ENCODE peak calls at places on chromosome 12, in four cellular contexts. One of them, this sample, is unnamed.

GRCh38 chr12:65574867-65575266 is 249.4 kb upstream of the HMGA2 start:
- DNase-seq in lung: no peak
- DNase-seq in sigmoid colon: no peak
- DNase-seq in AG09319: no peak
- DNase-seq in this sample: no peak

GRCh38 chr12:28742791-28743190 is 406.3 kb upstream of the FAR2 start:
- DNase-seq in lung: no peak
- DNase-seq in AG09319: no peak
- DNase-seq in sigmoid colon: no peak
- DNase-seq in this sample: no peak

GRCh38 chr12:123713398-123714301 is 1.5 kb downstream of the ATP6V0A2 start:
- DNase-seq in lung: no peak
- DNase-seq in AG09319: no peak
- DNase-seq in sigmoid colon: no peak
- DNase-seq in this sample: no peak

GRCh38 chr12:96083020-96083489 is 47.7 kb upstream of the LTA4H start:
- DNase-seq in AG09319: no peak
- DNase-seq in sigmoid colon: no peak
- DNase-seq in lung: no peak
- DNase-seq in this sample: peak; percentile 16

GRCh38 chr12:34354239-34355200 is 332.2 kb downstream of the ALG10 start:
- DNase-seq in sigmoid colon: no peak
- DNase-seq in AG09319: no peak
- DNase-seq in lung: no peak
- DNase-seq in this sample: no peak

GRCh38 chr12:121277367-121277744 is 19.2 kb downstream of the CAMKK2 start:
- DNase-seq in AG09319: no peak
- DNase-seq in lung: no peak
- DNase-seq in sigmoid colon: no peak
- DNase-seq in this sample: no peak

GRCh38 chr12:81679614-81680013 is 79.5 kb downstream of the PPFIA2 start:
- DNase-seq in sigmoid colon: no peak
- DNase-seq in lung: no peak
- DNase-seq in AG09319: no peak
- DNase-seq in this sample: no peak

GRCh38 chr12:110906088-110906487 is 14.3 kb downstream of the MYL2 start:
- DNase-seq in lung: no peak
- DNase-seq in AG09319: no peak
- DNase-seq in sigmoid colon: no peak
- DNase-seq in this sample: no peak

GRCh38 chr12:99680276-99680675 is 32.7 kb downstream of the GARIN6 start:
- DNase-seq in lung: no peak
- DNase-seq in AG09319: no peak
- DNase-seq in sigmoid colon: no peak
- DNase-seq in this sample: no peak

GRCh38 chr12:92404921-92405320 is 259.3 kb upstream of the BTG1 start:
- DNase-seq in sigmoid colon: no peak
- DNase-seq in AG09319: no peak
- DNase-seq in lung: no peak
- DNase-seq in this sample: no peak

GRCh38 chr12:114405449-114406271 is at the start of gene TBX5:
- DNase-seq in lung: no peak
- DNase-seq in AG09319: no peak
- DNase-seq in sigmoid colon: no peak
- DNase-seq in this sample: no peak

GRCh38 chr12:46332260-46332659 is 40.3 kb downstream of the SLC38A2 start:
- DNase-seq in AG09319: no peak
- DNase-seq in sigmoid colon: no peak
- DNase-seq in lung: no peak
- DNase-seq in this sample: no peak

GRCh38 chr12:53989227-53990113 is 4.5 kb downstream of the HOXC10 start:
- DNase-seq in AG09319: peak; percentile 7
- DNase-seq in sigmoid colon: no peak
- DNase-seq in lung: no peak
- DNase-seq in this sample: peak; percentile 55
- TF ChIP-seq CTCF in AG09319: peak; percentile 50
- TF ChIP-seq CTCF in sigmoid colon: no peak
- TF ChIP-seq CTCF in lung: peak; percentile 13
- TF ChIP-seq CTCF in this sample: peak; percentile 70

GRCh38 chr12:89708793-89709156 is at the start of gene ATP2B1:
- DNase-seq in AG09319: peak; percentile 75
- DNase-seq in sigmoid colon: peak; percentile 94
- DNase-seq in lung: peak; percentile 85
- DNase-seq in this sample: peak; percentile 94
- TF ChIP-seq CTCF in AG09319: no peak
- TF ChIP-seq CTCF in sigmoid colon: no peak
- TF ChIP-seq CTCF in lung: no peak
- TF ChIP-seq CTCF in this sample: no peak

DNA sequence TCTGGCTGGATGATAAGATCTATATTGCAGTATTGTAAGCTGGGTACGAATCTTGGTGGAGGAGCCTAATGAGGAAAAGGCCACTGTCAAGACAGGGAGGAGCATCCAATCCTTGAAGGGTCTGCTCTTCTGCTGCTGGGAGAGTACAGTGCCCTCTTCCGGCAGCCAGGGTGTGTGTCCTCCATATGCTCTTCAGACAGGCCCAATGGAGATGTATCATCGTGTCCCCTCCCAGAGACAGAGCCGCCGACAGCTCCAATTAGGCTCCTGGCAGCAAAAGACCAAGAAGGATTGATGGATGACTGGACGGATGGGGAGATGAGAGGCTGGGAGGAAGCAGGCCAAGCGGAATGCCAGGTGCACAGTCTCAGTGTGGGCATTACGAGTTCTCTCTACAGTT is 51.6 kb upstream of the PIWIL1 start:
- DNase-seq in sigmoid colon: no peak
- DNase-seq in lung: no peak
- DNase-seq in AG09319: no peak
- DNase-seq in this sample: no peak
- TF ChIP-seq CTCF in sigmoid colon: no peak
- TF ChIP-seq CTCF in lung: no peak
- TF ChIP-seq CTCF in AG09319: no peak
- TF ChIP-seq CTCF in this sample: no peak

GRCh38 chr12:68340404-68341270 is 8.5 kb upstream of the MDM1 start:
- DNase-seq in lung: no peak
- DNase-seq in sigmoid colon: peak; percentile 66
- DNase-seq in AG09319: no peak
- DNase-seq in this sample: no peak

GRCh38 chr12:68345763-68346162 is 13.6 kb upstream of the MDM1 start:
- DNase-seq in sigmoid colon: no peak
- DNase-seq in lung: no peak
- DNase-seq in AG09319: no peak
- DNase-seq in this sample: no peak

GRCh38 chr12:68344126-68344525 is 12.0 kb upstream of the MDM1 start:
- DNase-seq in lung: no peak
- DNase-seq in sigmoid colon: no peak
- DNase-seq in AG09319: no peak
- DNase-seq in this sample: no peak

GRCh38 chr12:68341822-68342221 is 9.7 kb upstream of the MDM1 start:
- DNase-seq in sigmoid colon: no peak
- DNase-seq in lung: no peak
- DNase-seq in AG09319: no peak
- DNase-seq in this sample: no peak

DNA sequence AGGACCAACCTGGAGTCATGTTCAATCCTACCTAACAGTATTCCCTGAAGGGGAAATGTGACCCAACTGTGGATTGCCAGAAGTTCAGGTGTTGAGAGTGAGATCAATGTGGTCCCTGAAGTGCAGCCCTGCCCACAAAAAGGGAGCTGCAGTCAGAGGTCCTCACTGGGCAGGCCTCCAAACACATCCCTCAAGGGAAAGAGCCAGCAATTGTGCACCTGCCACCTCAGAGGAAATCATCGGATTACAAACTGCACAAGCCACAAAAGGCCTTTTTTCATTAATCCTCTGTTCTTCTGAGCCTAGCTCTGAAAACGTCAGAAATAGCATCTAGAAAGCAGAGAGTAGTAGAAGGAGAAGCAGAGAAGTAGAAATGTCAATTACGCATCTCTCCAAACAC is 10.8 kb upstream of the MDM1 start:
- DNase-seq in lung: no peak
- DNase-seq in sigmoid colon: no peak
- DNase-seq in AG09319: no peak
- DNase-seq in this sample: no peak
- TF ChIP-seq CTCF in lung: no peak
- TF ChIP-seq CTCF in sigmoid colon: no peak
- TF ChIP-seq CTCF in AG09319: no peak
- TF ChIP-seq CTCF in this sample: no peak

GRCh38 chr12:68899251-68899771 is 33.7 kb downstream of the CPM start:
- DNase-seq in lung: peak; percentile 69
- DNase-seq in sigmoid colon: peak; percentile 71
- DNase-seq in AG09319: peak; percentile 73
- DNase-seq in this sample: peak; percentile 79
- TF ChIP-seq CTCF in lung: no peak
- TF ChIP-seq CTCF in sigmoid colon: no peak
- TF ChIP-seq CTCF in AG09319: peak; percentile 85
- TF ChIP-seq CTCF in this sample: peak; percentile 45

GRCh38 chr12:48813464-48814312 is 4.6 kb upstream of the CACNB3 start:
- DNase-seq in sigmoid colon: no peak
- DNase-seq in AG09319: no peak
- DNase-seq in lung: no peak
- DNase-seq in this sample: no peak
- TF ChIP-seq CTCF in sigmoid colon: no peak
- TF ChIP-seq CTCF in AG09319: peak; percentile 7
- TF ChIP-seq CTCF in lung: no peak
- TF ChIP-seq CTCF in this sample: no peak

DNA sequence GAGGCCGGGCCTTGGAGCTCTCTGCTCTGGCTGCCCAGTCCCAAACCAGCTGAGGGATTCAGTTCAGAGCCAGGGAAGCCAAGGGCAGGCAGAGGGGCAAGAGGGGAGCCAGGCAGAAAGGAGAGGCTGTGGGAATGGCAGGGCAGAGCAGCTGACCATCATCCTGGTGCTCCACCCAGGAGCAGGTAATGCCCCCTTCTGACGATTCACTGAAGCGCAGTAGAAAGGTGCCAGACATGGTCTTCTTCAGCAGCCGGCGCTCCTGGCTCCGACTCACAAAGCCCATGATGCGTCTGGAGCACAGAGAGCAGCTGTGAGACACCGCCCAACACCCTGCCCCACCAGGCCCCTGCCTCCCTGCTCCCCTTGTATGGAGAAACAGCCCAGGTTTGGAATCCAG is 8.0 kb downstream of the IL23A start:
- DNase-seq in lung: no peak
- DNase-seq in sigmoid colon: no peak
- DNase-seq in AG09319: no peak
- DNase-seq in this sample: no peak
- TF ChIP-seq CTCF in lung: no peak
- TF ChIP-seq CTCF in sigmoid colon: no peak
- TF ChIP-seq CTCF in AG09319: no peak
- TF ChIP-seq CTCF in this sample: no peak

DNA sequence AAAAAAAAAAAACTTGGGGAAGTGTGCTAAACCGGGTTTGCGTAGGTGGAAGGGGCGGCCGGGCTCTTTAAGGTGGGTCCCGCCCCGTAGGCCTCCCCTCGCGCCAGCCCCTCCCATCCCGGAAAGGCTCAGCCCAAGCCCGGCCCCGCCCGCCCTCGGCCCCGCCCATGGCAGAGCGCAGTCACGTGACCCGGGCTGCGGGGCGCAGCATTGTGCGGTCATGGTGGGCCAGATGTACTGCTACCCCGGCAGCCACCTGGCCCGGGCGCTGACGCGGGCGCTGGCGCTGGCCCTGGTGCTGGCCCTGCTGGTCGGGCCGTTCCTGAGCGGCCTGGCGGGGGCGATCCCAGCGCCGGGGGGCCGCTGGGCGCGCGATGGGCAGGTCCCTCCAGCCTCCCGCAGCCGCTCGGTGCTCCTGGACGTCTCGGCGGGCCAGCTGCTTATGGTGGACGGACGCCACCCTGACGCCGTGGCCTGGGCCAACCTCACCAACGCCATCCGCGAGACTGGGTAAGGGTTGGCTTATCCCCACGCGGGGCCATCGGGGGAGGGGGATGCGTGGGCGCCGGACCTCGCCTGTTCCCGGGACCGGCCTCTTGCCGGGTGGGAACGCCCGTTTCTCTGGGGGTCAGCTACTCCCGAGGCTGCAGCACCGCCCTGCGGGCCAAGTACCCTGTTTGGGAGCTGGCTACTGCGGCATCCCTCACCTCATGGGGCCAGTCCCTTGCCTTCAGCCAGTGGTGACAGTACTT is at the start of gene PLBD2:
- DNase-seq in sigmoid colon: peak; percentile 97
- DNase-seq in lung: peak; percentile 94
- DNase-seq in AG09319: peak; percentile 81
- DNase-seq in this sample: peak; percentile 94
- TF ChIP-seq CTCF in sigmoid colon: no peak
- TF ChIP-seq CTCF in lung: no peak
- TF ChIP-seq CTCF in AG09319: peak; percentile 14
- TF ChIP-seq CTCF in this sample: no peak

DNA sequence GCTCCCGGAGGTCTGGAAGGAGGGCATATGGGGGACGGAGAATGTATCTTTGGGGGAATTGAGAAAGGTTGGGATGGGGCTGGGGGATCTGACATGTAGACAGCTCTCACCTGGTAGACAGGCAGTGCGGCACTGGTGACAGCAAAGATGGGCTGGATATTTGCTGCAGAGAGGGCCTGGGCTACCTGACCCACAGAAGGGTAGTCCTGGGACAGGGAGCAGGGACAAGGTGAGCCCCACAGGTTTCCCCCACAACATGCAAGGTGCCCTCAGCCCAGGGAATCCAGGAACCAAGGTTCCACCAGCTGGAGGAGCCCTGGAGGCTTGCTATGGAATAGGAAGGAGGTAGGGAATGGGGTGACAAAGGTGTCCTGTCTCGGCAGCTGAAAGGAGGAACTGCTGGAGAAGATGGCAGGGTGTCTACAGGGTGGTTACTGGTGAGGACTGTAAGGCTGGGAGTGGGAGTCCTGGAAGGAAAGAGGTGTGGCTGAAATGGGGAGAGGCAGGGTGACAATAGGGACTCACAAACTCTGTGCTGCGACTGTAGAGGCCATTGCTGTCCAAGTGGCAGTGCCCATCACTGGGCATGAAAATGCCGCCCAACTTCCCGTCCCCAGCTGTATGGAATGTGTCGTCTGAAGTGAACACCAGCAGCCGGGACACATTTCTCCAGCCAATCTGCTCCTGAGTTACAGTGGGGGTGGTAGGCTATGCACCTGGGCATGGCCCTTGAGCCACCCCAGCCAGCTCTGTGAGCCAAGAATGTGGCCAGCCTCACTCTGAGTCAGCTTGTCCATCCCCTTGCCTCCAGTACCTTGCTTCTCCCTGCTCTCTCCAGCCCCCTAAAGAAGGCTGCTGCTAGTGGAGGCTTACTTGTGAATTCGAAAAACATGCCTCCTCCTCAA is 11.3 kb downstream of the ITGB7 start:
- DNase-seq in lung: no peak
- DNase-seq in sigmoid colon: peak; percentile 50
- DNase-seq in AG09319: no peak
- DNase-seq in this sample: no peak
- TF ChIP-seq CTCF in lung: no peak
- TF ChIP-seq CTCF in sigmoid colon: no peak
- TF ChIP-seq CTCF in AG09319: no peak
- TF ChIP-seq CTCF in this sample: no peak